ENCODE peak calls at places on chromosome 16, in ten cellular contexts. P is NCI-H1694; D is heart left ventricle; Y is kidney tubule cell; G is GM04504; O is activated naive CD4-positive, alpha-beta T cell; B is mucosa of descending colon; C is effector memory CD8-positive, alpha-beta T cell; Q is T-helper 9 cell; A is activated CD8-positive, alpha-beta T cell treated with anti-CD3 and anti-CD28 coated beads, Interleukin-2, amount 10 ng/mL, durations not matched to agents 7 days and 5 days. F is an unnamed sample.
A peak's percentile ranks its signal among the peaks of the same experiment; 100 is the strongest.

GRCh38 chr16:66954097-66954659 is 6.9 kb upstream of the CES3 start:
- DNase-seq in Y (peak; percentile 78), A (peak; percentile 87), B (peak; percentile 94), G (peak; percentile 44), O (peak; percentile 19), P (peak; percentile 68), C (peak; percentile 65), D (peak; percentile 68), Q (peak; percentile 66), F (peak; percentile 19)

GRCh38 chr16:72886366-72886974 is 161.5 kb downstream of the ZFHX3 start:
- DNase-seq in B (no peak), O (no peak), G (no peak), D (no peak), Q (no peak), Y (peak; percentile 54), P (no peak), C (no peak), A (no peak), F (no peak)

GRCh38 chr16:49899991-49900690 is 44.2 kb upstream of the ZNF423 start:
- DNase-seq in B (peak; percentile 82), C (no peak), D (no peak), Y (no peak), O (no peak), Q (no peak), A (no peak), P (no peak), G (no peak), F (no peak)

GRCh38 chr16:11283820-11284248 is 2.7 kb upstream of the PRM1 start:
- DNase-seq in Y (no peak), G (peak; percentile 9), O (no peak), Q (no peak), C (no peak), D (no peak), A (no peak), B (no peak), P (no peak), F (no peak)

GRCh38 chr16:8859913-8860881 is 8.6 kb downstream of the CARHSP1 start:
- DNase-seq in G (no peak), D (no peak), O (no peak), P (no peak), A (no peak), Q (no peak), B (no peak), C (no peak), Y (no peak), F (no peak)

GRCh38 chr16:84718-85452 is 6.9 kb downstream of the MPG start:
- DNase-seq in B (no peak), O (no peak), D (peak; percentile 81), Q (no peak), G (peak; percentile 74), Y (peak; percentile 97), C (peak; percentile 8), A (peak; percentile 79), P (no peak), F (no peak)

GRCh38 chr16:1194665-1195392 is 30.2 kb downstream of the TPSG1 start:
- DNase-seq in Q (no peak), G (no peak), O (no peak), C (no peak), D (no peak), A (no peak), P (no peak), B (no peak), Y (no peak), F (no peak)

GRCh38 chr16:11263737-11264136 is 5.4 kb downstream of the TNP2 start:
- DNase-seq in A (peak; percentile 74), D (no peak), G (no peak), Q (no peak), P (no peak), O (no peak), B (no peak), C (no peak), Y (no peak), F (no peak)

GRCh38 chr16:4578961-4579530 is 22.9 kb downstream of the C16orf96 start:
- DNase-seq in A (no peak), C (no peak), G (no peak), D (no peak), O (no peak), B (no peak), Y (no peak), Q (no peak), P (no peak), F (no peak)

GRCh38 chr16:84650062-84650991 is 2.0 kb downstream of the KLHL36 start:
- DNase-seq in D (no peak), B (no peak), C (no peak), O (no peak), Q (no peak), P (no peak), Y (peak; percentile 96), G (peak; percentile 64), A (no peak), F (no peak)

GRCh38 chr16:31179153-31179746 is 689 bp upstream of the FUS start:
- DNase-seq in D (no peak), A (no peak), C (no peak), B (no peak), G (no peak), O (no peak), Q (no peak), Y (no peak), P (no peak), F (no peak)

GRCh38 chr16:66070140-66070887 is 296.2 kb upstream of the CDH5 start:
- DNase-seq in C (no peak), D (peak; percentile 84), B (peak; percentile 48), G (no peak), Q (no peak), O (no peak), P (no peak), A (no peak), Y (no peak), F (no peak)

GRCh38 chr16:28984619-28985135 is at the start of gene LAT:
- DNase-seq in B (peak; percentile 45), O (no peak), C (peak; percentile 72), G (no peak), Y (peak; percentile 13), P (no peak), D (peak; percentile 24), Q (peak; percentile 73), A (peak; percentile 86), F (no peak)

GRCh38 chr16:24753437-24753836 is 24.0 kb downstream of the TNRC6A start:
- DNase-seq in B (no peak), P (no peak), Y (peak; percentile 47), D (no peak), Q (no peak), G (no peak), O (no peak), C (no peak), A (no peak), F (no peak)

GRCh38 chr16:57976331-57976796 is 5.4 kb upstream of the CNGB1 start:
- DNase-seq in B (no peak), O (no peak), C (no peak), Y (no peak), G (no peak), Q (no peak), D (peak; percentile 33), P (no peak), A (no peak), F (no peak)

GRCh38 chr16:73505178-73505968 is 457.4 kb upstream of the ZFHX3 start:
- DNase-seq in O (no peak), C (no peak), G (no peak), A (no peak), Y (no peak), P (no peak), Q (no peak), B (no peak), D (no peak), F (no peak)

GRCh38 chr16:2428051-2428786 is 1.0 kb upstream of the CCNF start:
- DNase-seq in P (no peak), Q (no peak), O (no peak), Y (peak; percentile 56), A (peak; percentile 43), G (no peak), C (no peak), B (peak; percentile 56), D (peak; percentile 45), F (no peak)

GRCh38 chr16:85291302-85292148 is 179.3 kb upstream of the CIBAR2 start:
- DNase-seq in A (no peak), Y (no peak), P (no peak), Q (no peak), B (peak; percentile 71), G (no peak), D (peak; percentile 81), C (no peak), O (no peak), F (no peak)

GRCh38 chr16:27691717-27692116 is 141.8 kb downstream of the KATNIP start:
- DNase-seq in D (no peak), A (no peak), O (no peak), Y (no peak), G (no peak), B (no peak), Q (no peak), P (no peak), C (no peak), F (no peak)

GRCh38 chr16:50676684-50677225 is 4.4 kb downstream of the SNX20 start:
- DNase-seq in D (no peak), G (no peak), C (no peak), O (no peak), A (no peak), B (no peak), Y (no peak), P (no peak), Q (no peak), F (no peak)

GRCh38 chr16:85252461-85252860 is 140.2 kb upstream of the CIBAR2 start:
- DNase-seq in Q (no peak), Y (no peak), A (peak; percentile 75), O (no peak), C (no peak), D (no peak), B (no peak), G (no peak), P (no peak), F (no peak)

GRCh38 chr16:10228779-10229178 is 46.6 kb upstream of the GRIN2A start:
- DNase-seq in P (no peak), B (no peak), D (no peak), O (no peak), A (no peak), Q (no peak), Y (no peak), C (no peak), G (no peak), F (no peak)

GRCh38 chr16:68737730-68738590 is 868 bp downstream of the CDH1 start:
- DNase-seq in B (peak; percentile 87), D (no peak), P (no peak), Y (peak; percentile 56), G (no peak), O (no peak), Q (no peak), C (no peak), A (no peak), F (no peak)

GRCh38 chr16:21590287-21590686 is 9.1 kb upstream of the METTL9 start:
- DNase-seq in D (no peak), Q (no peak), O (no peak), Y (no peak), A (no peak), P (no peak), C (no peak), B (no peak), G (no peak), F (no peak)

GRCh38 chr16:50467943-50468748 is 80.0 kb upstream of the NKD1 start:
- DNase-seq in D (no peak), O (no peak), C (no peak), Q (no peak), Y (no peak), P (peak; percentile 39), A (no peak), G (no peak), B (peak; percentile 10), F (no peak)

GRCh38 chr16:3909791-3910583 is 29.5 kb upstream of the CREBBP start:
- DNase-seq in G (no peak), Y (no peak), Q (no peak), P (no peak), C (no peak), O (no peak), A (no peak), B (no peak), D (no peak), F (no peak)

GRCh38 chr16:35414139-35414538 is 1954.7 kb downstream of the TP53TG3F start:
- DNase-seq in Y (no peak), A (no peak), Q (no peak), G (no peak), D (no peak), C (no peak), O (no peak), B (no peak), P (no peak), F (no peak)

GRCh38 chr16:630815-631405 is at the start of gene WFIKKN1:
- DNase-seq in A (no peak), B (peak; percentile 41), Y (peak; percentile 41), G (no peak), O (no peak), P (no peak), D (no peak), Q (no peak), C (no peak), F (no peak)

F was measured in NCI-H1048.